ENCODE peak calls at places on chromosomes 6 and 20, in four cellular contexts. D, T, Y and A are unnamed samples.
A peak's percentile ranks its signal among the peaks of the same experiment; 100 is the strongest.

GRCh38 chr20:21709535-21709904 is 4.1 kb downstream of the PAX1 start:
- DNase-seq in D (no peak), T (no peak), Y (no peak), A (no peak)

GRCh38 chr20:47330933-47331708 is 25.4 kb downstream of the ZMYND8 start:
- DNase-seq in T (peak; percentile 89), Y (no peak), D (peak; percentile 82), A (no peak)

GRCh38 chr6:5333653-5334052 is 72.3 kb downstream of the FARS2 start:
- DNase-seq in T (no peak), Y (no peak), D (peak; percentile 40), A (no peak)

GRCh38 chr6:42269553-42269952 is 51.9 kb upstream of the MRPS10 start:
- DNase-seq in D (no peak), Y (peak; percentile 31), T (no peak), A (no peak)

GRCh38 chr6:5275497-5275896 is 14.2 kb downstream of the FARS2 start:
- DNase-seq in T (peak; percentile 37), Y (no peak), D (no peak), A (no peak)

GRCh38 chr6:117849087-117849486 is 58.0 kb upstream of the SLC35F1 start:
- DNase-seq in D (no peak), T (no peak), Y (no peak), A (no peak)

GRCh38 chr6:2990179-2990931 is 9.3 kb upstream of the NQO2 start:
- DNase-seq in Y (no peak), T (peak; percentile 60), D (peak; percentile 60), A (peak; percentile 74)

GRCh38 chr20:62922451-62922921 is 3.8 kb downstream of the DIDO1 start:
- DNase-seq in T (no peak), D (no peak), Y (no peak), A (no peak)

GRCh38 chr20:47231382-47232042 is 125.0 kb downstream of the ZMYND8 start:
- DNase-seq in D (peak; percentile 64), Y (no peak), T (peak; percentile 89), A (no peak)

GRCh38 chr20:62860391-62860923 is 1.2 kb downstream of the TCFL5 start:
- DNase-seq in T (peak; percentile 48), D (peak; percentile 56), Y (no peak), A (no peak)

GRCh38 chr20:24798930-24799705 is 150.0 kb upstream of the CST7 start:
- DNase-seq in Y (no peak), D (no peak), T (peak; percentile 23), A (no peak)

GRCh38 chr6:5762561-5762968 is 244.2 kb downstream of the NRN1 start:
- DNase-seq in Y (no peak), T (no peak), D (peak; percentile 13), A (peak; percentile 72)

GRCh38 chr6:20876016-20876415 is 341.8 kb downstream of the CDKAL1 start:
- DNase-seq in T (peak; percentile 88), Y (no peak), D (peak; percentile 40), A (no peak)

GRCh38 chr6:148518371-148519156 is 175.9 kb downstream of the SASH1 start:
- DNase-seq in T (no peak), D (no peak), Y (no peak), A (peak; percentile 86)

GRCh38 chr6:57284056-57284455 is 33.4 kb upstream of the PRIM2 start:
- DNase-seq in D (peak; percentile 63), T (peak; percentile 13), Y (no peak), A (no peak)

GRCh38 chr6:132020138-132020551 is 69.0 kb upstream of the CCN2 start:
- DNase-seq in T (peak; percentile 30), Y (no peak), D (peak; percentile 22), A (peak; percentile 85)

GRCh38 chr6:78436335-78436734 is 431.0 kb upstream of the IRAK1BP1 start:
- DNase-seq in D (peak; percentile 25), T (peak; percentile 77), Y (no peak), A (no peak)

GRCh38 chr20:59692139-59692538 is 87.8 kb downstream of the PHACTR3 start:
- DNase-seq in T (no peak), Y (no peak), D (no peak), A (no peak)

GRCh38 chr6:16681260-16681873 is 79.9 kb downstream of the ATXN1 start:
- DNase-seq in D (peak; percentile 90), Y (no peak), T (peak; percentile 96), A (no peak)

GRCh38 chr6:148044261-148044731 is 298.3 kb upstream of the SASH1 start:
- DNase-seq in D (no peak), Y (no peak), T (no peak), A (no peak)

GRCh38 chr6:102984360-102984759 is 1590.9 kb downstream of the GRIK2 start:
- DNase-seq in D (no peak), T (no peak), Y (no peak), A (no peak)

GRCh38 chr20:58583141-58583540 is 67.9 kb upstream of the APCDD1L start:
- DNase-seq in D (peak; percentile 48), Y (no peak), T (no peak), A (peak; percentile 27)
- TF ChIP-seq CTCF in D (no peak), Y (no peak), T (no peak), A (no peak)

GRCh38 chr20:58289143-58289542 is 20.4 kb upstream of the RAB22A start:
- DNase-seq in Y (no peak), D (no peak), T (no peak), A (no peak)

GRCh38 chr20:58287638-58288037 is 21.9 kb upstream of the RAB22A start:
- DNase-seq in Y (no peak), D (peak; percentile 13), T (peak; percentile 23), A (no peak)

GRCh38 chr20:58286729-58287128 is 22.8 kb upstream of the RAB22A start:
- DNase-seq in T (no peak), D (no peak), Y (no peak), A (no peak)
- TF ChIP-seq CTCF in T (no peak), D (no peak), Y (no peak), A (no peak)

GRCh38 chr20:37943033-37943432 is 40.1 kb downstream of the VSTM2L start:
- DNase-seq in Y (peak; percentile 17), T (no peak), D (no peak), A (no peak)

GRCh38 chr20:37944456-37944981 is 41.6 kb downstream of the VSTM2L start:
- DNase-seq in Y (peak; percentile 21), T (no peak), D (no peak), A (no peak)

GRCh38 chr20:37945034-37945660 is 42.2 kb downstream of the VSTM2L start:
- DNase-seq in Y (peak; percentile 24), D (no peak), T (no peak), A (no peak)

GRCh38 chr20:37941992-37942391 is 39.1 kb downstream of the VSTM2L start:
- DNase-seq in D (no peak), T (no peak), Y (peak; percentile 3), A (no peak)

GRCh38 chr20:37943501-37944455 is 40.9 kb downstream of the VSTM2L start:
- DNase-seq in D (no peak), T (no peak), Y (peak; percentile 22), A (no peak)
- TF ChIP-seq CTCF in D (no peak), T (peak; percentile 16), Y (no peak), A (no peak)

DNA sequence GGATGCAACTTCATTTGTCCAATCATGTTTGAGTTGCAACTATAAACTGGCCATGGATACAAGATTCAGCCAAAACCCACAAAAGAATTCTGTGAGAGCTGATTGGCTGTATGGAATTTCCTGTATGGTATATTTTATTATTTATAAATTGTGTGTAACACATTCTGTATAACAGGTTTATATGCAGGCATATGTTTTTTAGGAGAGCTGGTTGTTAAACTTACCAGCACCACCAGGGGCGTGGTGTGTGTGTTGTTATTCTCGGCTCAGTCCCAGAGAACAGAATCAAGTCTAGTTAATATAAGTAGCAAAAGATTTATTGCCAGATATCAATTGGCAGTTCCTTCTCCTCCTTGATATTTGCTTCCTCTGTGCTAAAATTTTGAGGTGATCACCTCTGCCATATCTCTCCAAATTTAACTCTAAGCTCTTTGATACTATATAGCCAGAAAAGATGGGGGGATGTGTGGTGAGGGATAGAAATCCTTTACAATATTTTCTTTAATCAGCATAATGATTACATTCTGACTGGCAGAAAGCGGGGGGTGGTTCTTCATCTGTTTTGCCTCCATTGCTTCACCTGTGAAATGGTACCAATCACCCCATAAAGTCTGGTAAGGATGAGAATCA is 22.9 kb downstream of the CNBD2 start:
- DNase-seq in D (peak; percentile 54), T (peak; percentile 74), Y (peak; percentile 42), A (no peak)
- TF ChIP-seq CTCF in D (peak; percentile 67), T (peak; percentile 68), Y (peak; percentile 38), A (peak; percentile 23)

GRCh38 chr6:31580807-31581437 is 1.3 kb downstream of the LTB start:
- DNase-seq in T (peak; percentile 78), D (peak; percentile 86), Y (peak; percentile 89), A (peak; percentile 94)

GRCh38 chr6:31582230-31582601 is at the start of gene LTB:
- DNase-seq in Y (no peak), T (no peak), D (no peak), A (no peak)

GRCh38 chr6:31579546-31580445 is 2.4 kb downstream of the LTB start:
- DNase-seq in D (no peak), T (no peak), Y (no peak), A (no peak)

GRCh38 chr6:31580446-31580755 is 1.8 kb downstream of the LTB start:
- DNase-seq in T (no peak), Y (no peak), D (no peak), A (no peak)

DNA sequence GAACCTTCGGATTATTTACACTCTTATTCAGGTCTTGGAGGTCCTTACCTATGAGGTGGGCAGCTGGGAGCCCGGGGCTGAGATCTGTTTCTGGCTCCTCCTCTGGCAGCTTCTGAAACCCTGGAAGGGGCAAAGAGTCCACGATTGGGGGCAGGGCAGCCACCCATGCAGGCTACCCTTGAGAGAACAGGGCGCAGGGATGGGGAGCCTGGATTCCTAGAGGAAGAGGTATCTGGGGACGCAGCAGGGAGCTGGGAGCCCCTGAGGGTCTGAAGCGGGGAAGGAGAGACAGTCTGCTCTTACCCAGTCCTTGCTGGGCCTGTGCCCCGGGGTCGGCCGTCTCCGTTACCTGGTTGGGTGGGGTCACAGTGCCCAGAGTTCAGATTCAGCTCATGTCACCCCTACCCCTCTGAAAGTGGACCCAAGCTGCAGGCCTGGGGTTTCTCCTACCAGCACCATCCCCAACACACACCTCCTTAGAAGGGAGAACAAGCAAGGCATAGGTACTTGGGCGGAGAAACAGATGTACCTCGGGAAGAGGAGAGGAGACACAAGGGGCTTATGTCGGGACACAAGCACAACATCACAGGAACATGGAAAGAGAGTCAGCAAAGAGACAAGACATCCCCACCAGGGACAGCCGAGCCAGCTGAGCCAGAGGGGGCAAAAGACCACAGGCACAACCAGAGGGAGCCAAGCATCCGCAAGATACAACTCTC is 554 bp downstream of the LTB start:
- DNase-seq in T (no peak), Y (no peak), D (no peak), A (no peak)
- TF ChIP-seq CTCF in T (no peak), Y (no peak), D (no peak), A (no peak)

GRCh38 chr20:2914160-2914559 is 40.9 kb downstream of the PTPRA start:
- DNase-seq in T (peak; percentile 60), Y (no peak), D (peak; percentile 32), A (no peak)
- TF ChIP-seq CTCF in T (peak; percentile 48), Y (no peak), D (peak; percentile 10), A (no peak)

GRCh38 chr6:74966712-74967111 is 239.1 kb downstream of the COL12A1 start:
- DNase-seq in Y (no peak), D (no peak), T (no peak), A (no peak)

GRCh38 chr6:74967821-74968220 is 238.0 kb downstream of the COL12A1 start:
- DNase-seq in Y (no peak), D (peak; percentile 12), T (peak; percentile 32), A (no peak)

GRCh38 chr6:74969591-74970267 is 236.1 kb downstream of the COL12A1 start:
- DNase-seq in Y (no peak), D (no peak), T (peak; percentile 30), A (no peak)

GRCh38 chr6:74964871-74965441 is 240.9 kb downstream of the COL12A1 start:
- DNase-seq in D (peak; percentile 2), Y (no peak), T (no peak), A (no peak)
- TF ChIP-seq CTCF in D (no peak), Y (no peak), T (no peak), A (no peak)

GRCh38 chr6:168150551-168151444 is 71.8 kb upstream of the FRMD1 start:
- DNase-seq in T (no peak), Y (no peak), D (peak; percentile 10), A (peak; percentile 64)
- TF ChIP-seq CTCF in T (peak; percentile 60), Y (peak; percentile 42), D (no peak), A (peak; percentile 65)